ENCODE peak calls at places on chromosomes 16 and 17, in six cellular contexts. Z is AG04450, I is A549, T is K562, Q is choroid plexus epithelial cell, V is ovary. A is an unnamed sample.
A peak's percentile ranks its signal among the peaks of the same experiment; 100 is the strongest.

GRCh38 chr17:7261377-7262191 is 694 bp downstream of the CLDN7 start:
- DNase-seq in Z (no peak), I (no peak), T (no peak), Q (no peak), V (no peak), A (no peak)

GRCh38 chr16:391885-392335 is 5.1 kb upstream of the NME4 start:
- DNase-seq in Z (peak; percentile 45), I (peak; percentile 76), T (peak; percentile 73), Q (peak; percentile 85), V (peak; percentile 60), A (peak; percentile 55)

GRCh38 chr16:50099957-50100648 is 34.3 kb downstream of the HEATR3 start:
- DNase-seq in Z (no peak), I (no peak), T (no peak), Q (no peak), V (no peak), A (peak; percentile 92)

GRCh38 chr16:87457724-87458423 is 35.0 kb downstream of the ZCCHC14 start:
- DNase-seq in Z (peak; percentile 96), I (no peak), T (no peak), Q (peak; percentile 96), V (no peak), A (peak; percentile 89)

GRCh38 chr16:1612320-1613111 is at the start of gene CRAMP1:
- DNase-seq in Z (no peak), I (peak; percentile 38), T (peak; percentile 48), Q (peak; percentile 21), V (no peak), A (no peak)

GRCh38 chr17:19937522-19937921 is 40.1 kb downstream of the AKAP10 start:
- DNase-seq in Z (no peak), I (no peak), T (no peak), Q (peak; percentile 43), V (no peak), A (no peak)

GRCh38 chr16:1290032-1290431 is 19.4 kb upstream of the UBE2I start:
- DNase-seq in Z (no peak), I (no peak), T (no peak), Q (peak; percentile 22), V (no peak), A (no peak)

GRCh38 chr17:82241183-82241925 is 12.5 kb downstream of the SLC16A3 start:
- DNase-seq in Z (no peak), I (no peak), T (no peak), Q (peak; percentile 63), V (peak; percentile 70), A (peak; percentile 75)

GRCh38 chr17:29059281-29059680 is 16.3 kb downstream of the PIPOX start:
- DNase-seq in Z (peak; percentile 32), I (peak; percentile 53), T (no peak), Q (peak; percentile 59), V (no peak), A (peak; percentile 81)

GRCh38 chr16:31268033-31268365 is 8.2 kb downstream of the ITGAM start:
- DNase-seq in Z (no peak), I (no peak), T (no peak), Q (no peak), V (no peak), A (no peak)

GRCh38 chr16:12412890-12413289 is 390.8 kb downstream of the CPPED1 start:
- DNase-seq in Z (no peak), I (no peak), T (no peak), Q (no peak), V (no peak), A (no peak)

GRCh38 chr16:6335072-6335471 is 997.6 kb upstream of the RBFOX1 start:
- DNase-seq in Z (no peak), I (peak; percentile 4), T (peak; percentile 42), Q (peak; percentile 17), V (no peak), A (no peak)

GRCh38 chr17:29379084-29379811 is 10.9 kb upstream of the TAOK1 start:
- DNase-seq in Z (no peak), I (no peak), T (no peak), Q (peak; percentile 31), V (no peak), A (peak; percentile 35)

GRCh38 chr16:55482056-55482455 is 3.1 kb downstream of the MMP2 start:
- DNase-seq in Z (no peak), I (no peak), T (no peak), Q (no peak), V (no peak), A (peak; percentile 75)

GRCh38 chr17:18246880-18247612 is 11.5 kb downstream of the FLII start:
- DNase-seq in Z (no peak), I (peak; percentile 86), T (peak; percentile 90), Q (peak; percentile 48), V (peak; percentile 90), A (peak; percentile 82)

GRCh38 chr16:81633147-81633619 is 145.9 kb upstream of the PLCG2 start:
- DNase-seq in Z (no peak), I (no peak), T (no peak), Q (no peak), V (no peak), A (no peak)

GRCh38 chr16:88406096-88407041 is 23.6 kb downstream of the ZNF469 start:
- DNase-seq in Z (no peak), I (no peak), T (peak; percentile 70), Q (no peak), V (no peak), A (no peak)

GRCh38 chr16:282944-283744 is at the start of gene PDIA2:
- DNase-seq in Z (no peak), I (no peak), T (no peak), Q (no peak), V (no peak), A (no peak)

GRCh38 chr17:81959362-81960129 is 1.4 kb downstream of the NOTUM start:
- DNase-seq in Z (no peak), I (peak; percentile 55), T (peak; percentile 85), Q (peak; percentile 47), V (peak; percentile 67), A (no peak)

GRCh38 chr17:68087851-68088250 is 52.3 kb downstream of the KPNA2 start:
- DNase-seq in Z (no peak), I (no peak), T (no peak), Q (no peak), V (no peak), A (no peak)

DNA sequence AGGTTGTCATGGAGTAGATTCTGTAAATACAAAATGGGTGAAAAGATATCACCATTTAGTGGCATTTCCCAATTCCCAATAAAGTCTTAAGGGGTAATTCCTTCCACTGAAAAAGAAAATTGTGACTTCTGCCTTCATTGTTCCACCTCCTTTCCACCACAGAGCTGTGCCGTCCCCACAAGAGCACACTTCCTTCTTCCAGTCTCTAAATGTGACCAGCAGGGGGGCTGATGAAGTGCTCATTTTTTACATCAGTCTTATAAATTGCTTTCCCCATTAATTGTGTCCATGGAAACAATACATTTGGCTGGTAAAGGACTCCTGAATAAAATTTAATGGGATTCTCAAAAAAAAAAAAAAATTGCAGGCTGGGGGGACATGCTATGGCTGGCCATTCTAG is 260.8 kb upstream of the PSMD7 start:
- DNase-seq in Z (no peak), I (peak; percentile 17), T (peak; percentile 19), Q (peak; percentile 11), V (no peak), A (peak; percentile 7)
- TF ChIP-seq CTCF in Z (peak; percentile 28), I (peak; percentile 6), T (peak; percentile 82), Q (peak; percentile 27), V (no peak), A (no peak)

GRCh38 chr17:75749545-75750389 is 15.2 kb downstream of the GALK1 start:
- DNase-seq in Z (no peak), I (peak; percentile 88), T (peak; percentile 86), Q (peak; percentile 77), V (peak; percentile 91), A (peak; percentile 33)
- H3K4me3 ChIP-seq in Z (peak overlapping the region; percentile 10), I (no peak overlapping the region), T (no peak overlapping the region), Q (no peak overlapping the region), V (no peak overlapping the region), A (no peak overlapping the region)

DNA sequence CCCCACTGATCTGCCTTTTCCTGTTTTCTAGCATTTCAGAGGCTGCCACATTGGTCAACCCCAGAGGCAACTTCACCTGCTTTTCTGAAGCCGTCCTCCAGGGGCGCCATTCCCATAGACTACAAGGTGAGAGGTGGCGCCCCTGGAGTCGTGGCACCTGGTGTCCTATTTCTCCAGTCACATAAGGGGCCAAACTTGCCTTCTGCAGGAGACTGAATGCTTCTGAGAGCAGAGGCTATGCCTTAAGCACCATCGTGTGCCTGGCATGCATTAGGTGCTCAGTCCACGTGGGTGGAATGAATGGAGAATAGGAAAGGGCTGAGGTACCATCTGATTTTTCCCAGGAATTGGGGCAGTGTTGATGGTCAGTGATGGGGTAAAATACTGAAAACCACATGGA is 164.8 kb downstream of the HAPSTR1 start:
- DNase-seq in Z (no peak), I (peak; percentile 31), T (peak; percentile 60), Q (peak; percentile 1), V (no peak), A (no peak)
- TF ChIP-seq CTCF in Z (peak; percentile 29), I (peak; percentile 38), T (peak; percentile 98), Q (peak; percentile 14), V (no peak), A (peak; percentile 22)

GRCh38 chr17:47906443-47906842 is 10.4 kb downstream of the SP2 start:
- DNase-seq in Z (no peak), I (no peak), T (no peak), Q (no peak), V (no peak), A (no peak)
- H3K4me3 ChIP-seq in Z (no peak overlapping the region), I (no peak overlapping the region), T (no peak overlapping the region), Q (no peak overlapping the region), V (no peak overlapping the region), A (no peak overlapping the region)

GRCh38 chr17:1399366-1399678 is 700 bp downstream of the YWHAE start:
- DNase-seq in Z (no peak), I (no peak), T (no peak), Q (no peak), V (no peak), A (no peak)
- TF ChIP-seq CTCF in Z (no peak), I (no peak), T (no peak), Q (no peak), V (no peak), A (no peak)

GRCh38 chr17:47279062-47279801 is 25.6 kb downstream of the ITGB3 start:
- DNase-seq in Z (peak; percentile 90), I (no peak), T (peak; percentile 77), Q (peak; percentile 99), V (peak; percentile 73), A (peak; percentile 92)
- H3K4me3 ChIP-seq in Z (no peak overlapping the region), I (no peak overlapping the region), T (no peak overlapping the region), Q (no peak overlapping the region), V (no peak overlapping the region), A (no peak overlapping the region)